ENCODE peak calls at places on chromosomes 12 and 14, in ten cellular contexts. A is H1, Q is suprapubic skin, H is stomach, E is upper lobe of left lung, Z is prostate gland, M is HCT116, V is vagina, P is GM12892, R is Panc1. Y is an unnamed sample.

GRCh38 chr14:58584383-58584782 is 53.4 kb upstream of the DACT1 start:
- DNase-seq in R (no peak), A (no peak), V (no peak), P (no peak), E (no peak), M (no peak), Z (no peak), H (no peak), Q (no peak), Y (no peak)

GRCh38 chr14:43184540-43184939 is 1322.5 kb downstream of the FSCB start:
- DNase-seq in Q (no peak), A (no peak), Z (no peak), P (no peak), V (no peak), M (no peak), H (no peak), R (no peak), E (no peak), Y (no peak)

GRCh38 chr14:93303659-93304058 is 29.2 kb downstream of the BTBD7 start:
- DNase-seq in Z (no peak), R (no peak), E (no peak), A (no peak), H (no peak), M (no peak), Q (no peak), V (no peak), P (no peak), Y (no peak)

GRCh38 chr12:120007272-120007671 is 18.2 kb downstream of the BICDL1 start:
- DNase-seq in E (peak; percentile 26), M (no peak), A (no peak), Z (no peak), H (no peak), P (no peak), V (no peak), R (no peak), Q (no peak), Y (no peak)

GRCh38 chr12:2258035-2258434 is 205.2 kb downstream of the CACNA1C start:
- DNase-seq in P (no peak), E (no peak), R (no peak), Z (no peak), V (no peak), A (no peak), Q (no peak), M (no peak), H (no peak), Y (peak; percentile 76)

GRCh38 chr14:104307627-104308401 is 169.4 kb downstream of the KIF26A start:
- DNase-seq in Z (no peak), H (no peak), E (no peak), V (no peak), Q (peak; percentile 42), M (no peak), P (no peak), R (no peak), A (no peak), Y (no peak)

GRCh38 chr14:89027097-89027740 is 202.8 kb downstream of the TTC8 start:
- DNase-seq in R (no peak), Z (peak; percentile 22), V (peak; percentile 77), M (peak; percentile 13), P (peak; percentile 92), A (no peak), Q (no peak), H (peak; percentile 61), E (peak; percentile 38), Y (no peak)

GRCh38 chr14:105196228-105196960 is 15.3 kb upstream of the NUDT14 start:
- DNase-seq in Z (no peak), H (no peak), P (no peak), V (no peak), Q (no peak), M (no peak), E (peak; percentile 38), A (no peak), R (no peak), Y (no peak)

GRCh38 chr14:68297871-68298468 is 478.4 kb downstream of the RAD51B start:
- DNase-seq in E (no peak), Z (no peak), R (no peak), V (no peak), P (no peak), H (no peak), A (peak; percentile 31), Q (no peak), M (no peak), Y (no peak)

GRCh38 chr12:67826148-67826547 is 163.1 kb upstream of the IFNG-AS1 start:
- DNase-seq in M (no peak), V (no peak), Q (no peak), H (no peak), Z (no peak), P (no peak), E (no peak), R (no peak), A (no peak), Y (no peak)

GRCh38 chr14:94031880-94032279 is 5.7 kb downstream of the OTUB2 start:
- DNase-seq in R (no peak), H (no peak), A (no peak), V (no peak), Q (no peak), P (no peak), M (no peak), Z (no peak), E (no peak), Y (no peak)

GRCh38 chr12:120820885-120821510 is 83.2 kb downstream of the SPPL3 start:
- DNase-seq in A (no peak), V (no peak), P (no peak), M (no peak), H (no peak), Z (no peak), R (no peak), E (no peak), Q (no peak), Y (no peak)

GRCh38 chr12:78683626-78684025 is 180.9 kb upstream of the SYT1 start:
- DNase-seq in M (no peak), A (no peak), E (no peak), P (no peak), R (no peak), Q (no peak), V (no peak), Z (no peak), H (no peak), Y (no peak)

DNA sequence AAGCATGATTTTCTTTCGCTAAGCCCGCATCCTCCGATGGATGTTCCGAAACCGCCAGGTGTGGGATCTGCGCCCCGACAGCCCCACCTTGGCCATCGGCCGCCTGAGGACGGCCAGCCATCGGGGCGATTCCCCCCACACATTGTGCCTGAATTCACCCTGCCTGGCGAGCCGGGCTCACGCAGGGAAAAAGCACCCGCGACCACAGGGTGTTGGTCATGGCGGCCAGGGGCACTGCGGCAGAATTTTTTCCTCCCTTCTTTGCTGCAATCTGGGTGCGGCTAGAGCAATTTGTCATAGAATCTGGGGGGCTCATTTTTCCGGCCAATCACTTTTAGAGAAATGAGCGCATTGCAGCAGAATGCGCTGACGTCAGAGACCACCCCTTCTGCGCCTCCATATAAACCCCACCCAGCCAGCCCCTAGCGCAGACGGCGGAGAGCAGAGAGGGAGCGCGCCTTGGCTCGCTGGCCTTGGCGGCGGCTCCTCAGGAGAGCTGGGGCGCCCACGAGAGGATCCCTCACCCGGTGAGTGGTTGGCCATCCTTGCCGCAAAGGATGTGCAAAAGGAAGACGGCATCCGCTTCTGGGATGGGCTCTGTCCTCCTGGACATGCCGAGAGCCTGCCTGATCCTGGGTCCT is at the start of gene MEG3:
- DNase-seq in H (no peak), R (no peak), P (no peak), Z (peak; percentile 27), M (no peak), E (no peak), A (no peak), Q (no peak), V (no peak), Y (no peak)
- TF ChIP-seq POLR2AphosphoS5 in H (peak; percentile 42), R (peak; percentile 91), P (no peak), Z (peak; percentile 67), M (no peak), E (peak; percentile 39), A (no peak), Q (peak; percentile 20), V (peak; percentile 41), Y (peak; percentile 89)

GRCh38 chr14:32509632-32510187 is 180.6 kb downstream of the AKAP6 start:
- DNase-seq in R (no peak), H (peak; percentile 30), P (no peak), A (no peak), M (no peak), E (no peak), V (no peak), Q (peak; percentile 70), Z (peak; percentile 73), Y (no peak)
- TF ChIP-seq POLR2AphosphoS5 in R (no peak), H (no peak), P (no peak), A (no peak), M (no peak), E (peak; percentile 32), V (peak; percentile 75), Q (no peak), Z (peak; percentile 86), Y (no peak)

DNA sequence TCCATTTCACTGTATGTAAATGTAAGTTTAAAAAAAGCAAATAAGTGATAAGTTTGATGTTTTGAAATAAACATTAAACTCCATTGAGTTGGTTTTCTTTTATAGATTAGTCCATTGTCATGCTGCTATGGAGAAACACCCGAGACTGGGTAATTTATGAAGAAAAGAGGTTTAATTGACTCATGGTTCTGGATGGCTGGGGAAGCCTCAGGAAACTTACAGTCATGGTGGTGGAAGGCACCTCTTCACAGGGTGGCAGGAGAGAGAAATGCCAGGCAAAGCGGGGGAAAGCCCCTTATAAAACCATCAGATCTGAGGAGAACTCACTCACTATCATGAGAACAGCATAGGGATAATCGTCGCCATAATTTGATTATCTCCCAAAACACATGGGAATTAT is 48.4 kb upstream of the OXA1L start:
- DNase-seq in H (no peak), M (no peak), E (no peak), Z (no peak), P (no peak), R (no peak), V (no peak), A (no peak), Q (no peak), Y (no peak)
- TF ChIP-seq POLR2AphosphoS5 in H (no peak), M (no peak), E (no peak), Z (no peak), P (no peak), R (no peak), V (no peak), A (no peak), Q (no peak), Y (no peak)

DNA sequence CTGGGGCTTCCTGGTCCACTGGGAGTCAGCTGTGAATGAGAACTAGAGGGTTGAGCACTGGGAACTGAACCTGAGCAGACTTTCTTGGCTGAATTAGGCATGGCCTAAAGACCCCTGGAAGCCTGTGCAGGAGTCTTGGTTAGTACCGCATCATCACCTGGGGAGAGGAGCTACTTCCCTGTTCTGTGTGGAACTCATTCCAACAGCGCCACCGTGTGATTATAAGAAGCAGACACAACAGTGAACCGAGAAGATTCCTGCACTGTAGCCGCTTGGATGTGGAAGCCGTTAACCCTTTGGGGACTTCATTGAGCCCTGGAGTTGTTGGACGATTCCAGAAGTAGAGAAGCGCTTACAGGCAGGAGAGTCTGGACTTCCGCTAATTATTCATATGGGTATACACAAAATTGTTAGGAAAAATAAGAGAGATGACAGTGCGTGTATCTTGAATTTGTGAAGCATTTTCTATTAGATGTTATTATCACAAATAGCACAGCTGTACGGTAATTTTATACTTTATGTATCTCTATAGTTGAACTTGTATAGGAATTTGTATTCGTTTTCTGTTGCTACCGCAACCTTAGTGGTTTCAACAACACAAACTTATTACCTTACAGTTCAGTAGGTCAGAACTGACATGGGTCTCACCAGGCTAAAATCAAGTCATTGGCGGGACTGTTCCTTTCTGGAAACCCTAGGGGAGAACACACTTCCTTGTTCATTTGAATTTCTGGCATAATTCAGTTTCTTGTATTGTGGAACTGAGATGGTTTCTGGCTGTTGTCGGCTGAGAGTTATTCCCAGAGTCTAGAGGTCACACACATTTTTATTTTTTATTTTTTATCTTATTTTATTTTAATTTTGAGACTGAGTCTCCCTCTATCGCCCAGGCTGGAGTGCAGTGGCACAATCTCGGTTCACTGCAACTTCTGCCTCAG is 100.7 kb downstream of the C2CD5 start:
- DNase-seq in Z (peak; percentile 82), M (peak; percentile 75), A (peak; percentile 39), Q (peak; percentile 64), P (peak; percentile 21), V (no peak), E (peak; percentile 76), H (peak; percentile 69), R (peak; percentile 45), Y (peak; percentile 55)
- TF ChIP-seq POLR2AphosphoS5 in Z (peak; percentile 37), M (no peak), A (no peak), Q (no peak), P (no peak), V (no peak), E (no peak), H (no peak), R (no peak), Y (no peak)